ENCODE peak calls at places on chromosomes 7 and 10, in five cellular contexts. P, C, G, T and L are unnamed samples.
A peak's percentile ranks its signal among the peaks of the same experiment; 100 is the strongest.

GRCh38 chr7:103116511-103116910 is 32.4 kb downstream of the NAPEPLD start:
- DNase-seq in P (no peak), C (no peak), G (no peak), T (no peak), L (no peak)

GRCh38 chr7:104976966-104977636 is 36.9 kb upstream of the KMT2E start:
- DNase-seq in P (no peak), C (no peak), G (no peak), T (no peak), L (no peak)

GRCh38 chr7:81462672-81463071 is 307.2 kb downstream of the HGF start:
- DNase-seq in P (no peak), C (no peak), G (peak; percentile 31), T (no peak), L (no peak)

GRCh38 chr7:78299088-78299487 is 500.5 kb downstream of the PHTF2 start:
- DNase-seq in P (no peak), C (no peak), G (no peak), T (no peak), L (no peak)

GRCh38 chr7:99563650-99564049 is 5.2 kb downstream of the ZNF655 start:
- DNase-seq in P (no peak), C (peak; percentile 15), G (no peak), T (no peak), L (no peak)

GRCh38 chr7:93203496-93203895 is 22.8 kb downstream of the HEPACAM2 start:
- DNase-seq in P (no peak), C (peak; percentile 18), G (no peak), T (no peak), L (no peak)

GRCh38 chr10:13758302-13758701 is 171.5 kb downstream of the PRPF18 start:
- DNase-seq in P (no peak), C (peak; percentile 34), G (no peak), T (peak; percentile 20), L (no peak)

GRCh38 chr7:143002106-143002505 is 24.8 kb downstream of the OR9A2 start:
- DNase-seq in P (no peak), C (peak; percentile 41), G (no peak), T (no peak), L (no peak)

GRCh38 chr10:69426376-69426727 is 9.6 kb upstream of the TACR2 start:
- DNase-seq in P (no peak), C (no peak), G (no peak), T (no peak), L (no peak)

GRCh38 chr10:124168581-124168980 is 75.2 kb upstream of the CHST15 start:
- DNase-seq in P (peak; percentile 16), C (no peak), G (no peak), T (no peak), L (no peak)

GRCh38 chr10:32271617-32272016 is 75.3 kb downstream of the EPC1 start:
- DNase-seq in P (no peak), C (no peak), G (no peak), T (no peak), L (no peak)

GRCh38 chr10:70480254-70480861 is 1.8 kb downstream of the PALD1 start:
- DNase-seq in P (peak; percentile 46), C (no peak), G (no peak), T (no peak), L (no peak)

GRCh38 chr10:131815366-131816156 is 85.2 kb upstream of the PPP2R2D start:
- DNase-seq in P (peak; percentile 29), C (no peak), G (no peak), T (no peak), L (no peak)